ENCODE peak calls at places on chromosomes 2 and 18, in nine cellular contexts. O is spleen, H is fibroblast of lung, Z is neuronal stem cell, X is heart right ventricle, D is A549, U is heart left ventricle, N is cardiac fibroblast, P is choroid plexus epithelial cell. S is an unnamed sample.

GRCh38 chr2:112814278-112814677 is 22.3 kb downstream of the IL1B start:
- DNase-seq in O (no peak), H (peak; percentile 28), Z (no peak), X (no peak), D (no peak), U (no peak), N (peak; percentile 58), P (peak; percentile 93), S (peak; percentile 79)

GRCh38 chr18:53701697-53702096 is 522.8 kb downstream of the MBD2 start:
- DNase-seq in O (no peak), H (no peak), Z (no peak), X (no peak), D (no peak), U (no peak), N (no peak), P (no peak), S (no peak)

GRCh38 chr18:28411806-28412205 is 234.9 kb upstream of the CDH2 start:
- DNase-seq in O (no peak), H (peak; percentile 80), Z (no peak), X (peak; percentile 14), D (no peak), U (no peak), N (peak; percentile 67), P (peak; percentile 11), S (peak; percentile 86)

GRCh38 chr2:23384551-23385349 is at the start of gene KLHL29:
- DNase-seq in O (peak; percentile 90), H (peak; percentile 62), Z (no peak), X (peak; percentile 89), D (peak; percentile 62), U (peak; percentile 92), N (peak; percentile 68), P (peak; percentile 71), S (peak; percentile 75)

GRCh38 chr2:3127279-3127690 is 250.3 kb downstream of the EIPR1 start:
- DNase-seq in O (no peak), H (no peak), Z (no peak), X (no peak), D (no peak), U (no peak), N (no peak), P (no peak), S (no peak)

GRCh38 chr18:1522249-1522615 is 617.6 kb downstream of the ADCYAP1 start:
- DNase-seq in O (no peak), H (no peak), Z (no peak), X (no peak), D (no peak), U (no peak), N (no peak), P (no peak), S (no peak)

GRCh38 chr2:172172513-172173217 is 70.0 kb upstream of the DLX2 start:
- DNase-seq in O (peak; percentile 92), H (peak; percentile 44), Z (peak; percentile 61), X (peak; percentile 69), D (peak; percentile 58), U (peak; percentile 83), N (peak; percentile 36), P (peak; percentile 54), S (peak; percentile 69)

GRCh38 chr2:159124441-159124911 is 156.0 kb downstream of the TANC1 start:
- DNase-seq in O (no peak), H (peak; percentile 99), Z (no peak), X (no peak), D (peak; percentile 63), U (no peak), N (peak; percentile 91), P (peak; percentile 95), S (peak; percentile 68)

GRCh38 chr2:196314780-196315179 is 143.4 kb upstream of the STK17B start:
- DNase-seq in O (no peak), H (peak; percentile 68), Z (no peak), X (no peak), D (peak; percentile 66), U (no peak), N (peak; percentile 26), P (peak; percentile 69), S (peak; percentile 22)

GRCh38 chr2:84881581-84882414 is 914 bp upstream of the TRABD2A start:
- DNase-seq in O (peak; percentile 93), H (peak; percentile 74), Z (peak; percentile 75), X (peak; percentile 74), D (peak; percentile 86), U (peak; percentile 83), N (peak; percentile 85), P (peak; percentile 88), S (peak; percentile 80)

GRCh38 chr2:167715932-167716331 is 531.5 kb downstream of the STK39 start:
- DNase-seq in O (no peak), H (no peak), Z (no peak), X (no peak), D (no peak), U (no peak), N (no peak), P (no peak), S (no peak)

GRCh38 chr18:79899609-79900435 is 51.6 kb downstream of the SLC66A2 start:
- DNase-seq in O (no peak), H (no peak), Z (no peak), X (no peak), D (no peak), U (peak; percentile 42), N (no peak), P (no peak), S (no peak)

GRCh38 chr2:126901459-126901858 is 2.8 kb downstream of the TEX51 start:
- DNase-seq in O (peak; percentile 24), H (no peak), Z (no peak), X (no peak), D (no peak), U (peak; percentile 16), N (no peak), P (no peak), S (no peak)

GRCh38 chr2:67076265-67076664 is 320.9 kb upstream of the ETAA1 start:
- DNase-seq in O (no peak), H (no peak), Z (no peak), X (no peak), D (no peak), U (no peak), N (no peak), P (no peak), S (no peak)

GRCh38 chr2:1569879-1570450 is 156.7 kb downstream of the TPO start:
- DNase-seq in O (peak; percentile 63), H (no peak), Z (no peak), X (no peak), D (no peak), U (no peak), N (no peak), P (no peak), S (no peak)

DNA sequence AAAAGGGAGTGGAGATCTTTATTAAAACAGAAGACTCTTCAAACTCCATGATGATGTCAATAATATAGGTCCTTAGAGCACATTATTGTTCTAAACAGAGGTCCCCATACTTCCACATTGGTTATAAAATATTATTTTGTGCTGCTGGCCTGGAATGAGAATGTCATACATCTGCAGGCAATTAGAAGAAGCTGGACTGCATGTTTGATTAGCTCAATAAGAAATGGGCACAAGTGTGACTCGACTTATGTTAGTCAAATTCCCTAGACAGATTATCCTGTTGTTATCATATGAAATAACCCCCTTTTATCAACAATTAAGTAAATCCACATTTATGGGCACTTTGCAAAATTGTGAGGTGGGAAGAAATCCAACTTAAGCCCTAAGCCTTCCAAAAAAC is 8.8 kb downstream of the EFEMP1 start:
- DNase-seq in O (no peak), H (no peak), Z (no peak), X (no peak), D (no peak), U (no peak), N (no peak), P (no peak), S (no peak)
- H3K4me3 ChIP-seq in O (no peak overlapping the region), H (no peak overlapping the region), Z (no peak overlapping the region), X (no peak overlapping the region), D (no peak overlapping the region), U (no peak overlapping the region), N (no peak overlapping the region), P (no peak overlapping the region), S (no peak overlapping the region)

GRCh38 chr18:23194969-23195957 is 60.0 kb downstream of the CABLES1 start:
- DNase-seq in O (no peak), H (no peak), Z (no peak), X (no peak), D (no peak), U (no peak), N (no peak), P (no peak), S (no peak)
- H3K4me3 ChIP-seq in O (no peak overlapping the region), H (no peak overlapping the region), Z (no peak overlapping the region), X (no peak overlapping the region), D (no peak overlapping the region), U (no peak overlapping the region), N (no peak overlapping the region), P (no peak overlapping the region), S (no peak overlapping the region)

DNA sequence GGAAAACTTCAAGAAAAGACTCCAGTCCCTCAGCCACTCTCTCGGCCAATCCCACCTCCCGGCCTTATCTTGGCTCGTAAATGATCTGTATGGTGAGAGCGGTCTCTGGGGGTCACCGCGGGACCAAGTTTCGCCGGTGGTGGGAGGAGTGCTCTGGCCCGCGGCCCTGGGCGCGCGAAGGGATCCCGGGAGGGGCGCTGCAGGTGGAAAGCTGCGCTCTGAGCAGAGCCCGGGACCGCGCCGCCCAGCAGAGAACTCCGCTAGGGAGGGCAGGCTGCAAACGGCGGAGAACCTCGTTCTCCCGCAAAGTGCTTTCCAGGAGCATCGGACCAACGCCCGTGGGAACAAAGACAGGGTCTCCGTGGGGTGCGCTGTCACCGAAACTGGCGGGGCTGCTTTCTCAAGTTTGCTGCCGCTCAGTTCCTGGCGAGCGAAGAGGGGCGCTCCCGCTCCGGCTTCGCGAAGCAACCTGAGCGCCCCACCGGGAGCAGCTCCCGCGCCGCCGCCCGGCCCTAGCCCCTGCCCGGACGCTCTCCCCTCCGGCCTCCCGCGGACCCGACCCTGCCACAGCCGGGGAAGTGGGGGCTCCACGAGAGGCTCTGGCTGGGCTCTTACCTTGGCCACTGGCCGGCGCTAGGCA is 508 bp downstream of the LRP2 start:
- DNase-seq in O (peak; percentile 73), H (peak; percentile 11), Z (peak; percentile 38), X (no peak), D (peak; percentile 1), U (peak; percentile 47), N (no peak), P (peak; percentile 6), S (peak; percentile 9)
- H3K4me3 ChIP-seq in O (peak overlapping the region; percentile 76), H (peak overlapping the region; percentile 32), Z (peak overlapping the region; percentile 85), X (peak overlapping the region; percentile 26), D (peak overlapping the region; percentile 47), U (peak overlapping the region; percentile 47), N (peak overlapping the region; percentile 21), P (peak overlapping the region; percentile 30), S (peak overlapping the region; percentile 13)

GRCh38 chr18:63155169-63155852 is 164.3 kb downstream of the BCL2 start:
- DNase-seq in O (peak; percentile 91), H (no peak), Z (peak; percentile 41), X (peak; percentile 52), D (peak; percentile 46), U (peak; percentile 72), N (peak; percentile 11), P (peak; percentile 35), S (peak; percentile 5)

GRCh38 chr18:63154350-63155152 is 165.0 kb downstream of the BCL2 start:
- DNase-seq in O (no peak), H (no peak), Z (no peak), X (no peak), D (no peak), U (no peak), N (no peak), P (no peak), S (no peak)

GRCh38 chr18:63157293-63158011 is 162.1 kb downstream of the BCL2 start:
- DNase-seq in O (no peak), H (no peak), Z (no peak), X (no peak), D (no peak), U (no peak), N (no peak), P (no peak), S (no peak)

GRCh38 chr18:63158012-63158631 is 161.4 kb downstream of the BCL2 start:
- DNase-seq in O (no peak), H (no peak), Z (no peak), X (no peak), D (no peak), U (no peak), N (no peak), P (no peak), S (no peak)

GRCh38 chr18:63155910-63156773 is 163.4 kb downstream of the BCL2 start:
- DNase-seq in O (no peak), H (no peak), Z (no peak), X (no peak), D (no peak), U (no peak), N (no peak), P (no peak), S (no peak)
- H3K4me3 ChIP-seq in O (peak overlapping the region; percentile 64), H (no peak overlapping the region), Z (no peak overlapping the region), X (no peak overlapping the region), D (no peak overlapping the region), U (peak overlapping the region; percentile 16), N (no peak overlapping the region), P (no peak overlapping the region), S (no peak overlapping the region)